ENCODE peak calls at places on chromosomes 13 and 19, in ten cellular contexts. U is SJSA1; D is transverse colon; F is cardiac muscle cell; A is adrenal gland; W is IMR-90; M is tibial nerve; L is kidney; E is aorta; H is CD8-positive, alpha-beta T cell. B is an unnamed sample.

GRCh38 chr13:114001331-114002008 is 27.6 kb upstream of the C13orf46 start:
- DNase-seq in W (no peak), E (peak; percentile 77), M (no peak), L (peak; percentile 76), A (no peak), F (no peak), D (no peak), H (no peak), U (no peak), B (peak; percentile 61)

GRCh38 chr19:57280913-57281425 is 684 bp downstream of the ZNF460 start:
- DNase-seq in A (no peak), W (no peak), H (no peak), E (no peak), L (no peak), U (peak; percentile 24), D (no peak), F (peak; percentile 8), M (no peak), B (no peak)

GRCh38 chr13:73054712-73055111 is 4.1 kb upstream of the KLF5 start:
- DNase-seq in M (no peak), A (no peak), U (no peak), W (no peak), F (no peak), D (no peak), E (no peak), L (no peak), H (no peak), B (no peak)

GRCh38 chr13:95375706-95376105 is 74.5 kb upstream of the ABCC4 start:
- DNase-seq in U (peak; percentile 52), D (no peak), F (no peak), A (no peak), L (no peak), W (no peak), E (no peak), M (no peak), H (no peak), B (no peak)

GRCh38 chr19:50287331-50287730 is 41.8 kb downstream of the KCNC3 start:
- DNase-seq in M (no peak), U (no peak), H (no peak), D (no peak), L (no peak), E (no peak), A (no peak), F (no peak), W (no peak), B (no peak)

GRCh38 chr19:39030854-39031367 is 1.4 kb downstream of the FBXO27 start:
- DNase-seq in W (no peak), A (no peak), L (no peak), D (no peak), U (no peak), E (no peak), F (no peak), M (no peak), H (no peak), B (no peak)

GRCh38 chr19:43132696-43133095 is 50.2 kb upstream of the PSG2 start:
- DNase-seq in W (peak; percentile 59), H (no peak), U (no peak), M (no peak), F (no peak), D (no peak), L (no peak), A (no peak), E (no peak), B (no peak)

GRCh38 chr19:11578342-11579142 is 1.1 kb upstream of the ACP5 start:
- DNase-seq in H (no peak), F (peak; percentile 20), L (peak; percentile 80), A (no peak), U (no peak), E (no peak), W (no peak), D (peak; percentile 61), M (no peak), B (peak; percentile 64)

GRCh38 chr19:16234552-16235445 is 37.1 kb downstream of the AP1M1 start:
- DNase-seq in M (peak; percentile 11), D (no peak), F (no peak), E (peak; percentile 64), H (no peak), L (no peak), U (no peak), A (no peak), W (no peak), B (no peak)

GRCh38 chr13:112916296-112916695 is 52.7 kb upstream of the MCF2L start:
- DNase-seq in L (no peak), F (no peak), D (no peak), W (no peak), E (peak; percentile 66), A (no peak), M (no peak), H (no peak), U (no peak), B (no peak)
- H3K4me1 ChIP-seq in L (peaks cover 6% of the 10 kb centered on the region), F (no peaks in the 10 kb centered on the region), D (no peaks in the 10 kb centered on the region), W (no peaks in the 10 kb centered on the region), E (no peaks in the 10 kb centered on the region), A (no peaks in the 10 kb centered on the region), M (no peaks in the 10 kb centered on the region), H (no peaks in the 10 kb centered on the region), U (no peaks in the 10 kb centered on the region), B (no peaks in the 10 kb centered on the region)

GRCh38 chr13:98912846-98913245 is 65.0 kb downstream of the DOCK9 start:
- DNase-seq in L (no peak), D (no peak), F (no peak), M (no peak), A (no peak), H (no peak), E (no peak), U (no peak), W (no peak), B (no peak)

GRCh38 chr13:98919566-98919965 is 58.3 kb downstream of the DOCK9 start:
- DNase-seq in D (no peak), H (no peak), F (no peak), A (no peak), W (no peak), E (no peak), M (no peak), U (no peak), L (no peak), B (no peak)

GRCh38 chr13:98918771-98919170 is 59.1 kb downstream of the DOCK9 start:
- DNase-seq in D (no peak), F (no peak), U (no peak), E (no peak), M (no peak), A (no peak), L (no peak), W (no peak), H (no peak), B (no peak)

GRCh38 chr13:98915563-98916348 is 62.1 kb downstream of the DOCK9 start:
- DNase-seq in H (no peak), M (no peak), U (no peak), F (no peak), D (no peak), E (no peak), A (no peak), W (peak; percentile 31), L (no peak), B (no peak)

GRCh38 chr13:98916403-98916802 is 61.5 kb downstream of the DOCK9 start:
- DNase-seq in W (no peak), A (no peak), E (no peak), U (no peak), L (no peak), M (no peak), H (no peak), D (no peak), F (no peak), B (no peak)
- H3K27ac ChIP-seq in W (no peak overlapping the region), A (no peak overlapping the region), E (no peak overlapping the region), U (no peak overlapping the region), L (no peak overlapping the region), M (no peak overlapping the region), H (no peak overlapping the region), D (no peak overlapping the region), F (no peak overlapping the region), B (no peak overlapping the region)

GRCh38 chr13:103031332-103031873 is 34.8 kb downstream of the SLC10A2 start:
- DNase-seq in U (no peak), E (no peak), L (no peak), D (no peak), H (no peak), W (no peak), M (no peak), A (no peak), F (no peak), B (no peak)
- H3K4me1 ChIP-seq in U (no peaks in the 10 kb centered on the region), E (no peaks in the 10 kb centered on the region), L (no peaks in the 10 kb centered on the region), D (no peaks in the 10 kb centered on the region), H (no peaks in the 10 kb centered on the region), W (no peaks in the 10 kb centered on the region), M (no peaks in the 10 kb centered on the region), A (peaks cover 13% of the 10 kb centered on the region), F (no peaks in the 10 kb centered on the region), B (no peaks in the 10 kb centered on the region)

GRCh38 chr19:47681936-47682335 is 31.3 kb upstream of the EHD2 start:
- DNase-seq in E (no peak), W (no peak), F (no peak), L (peak; percentile 57), D (no peak), H (no peak), M (no peak), U (no peak), A (no peak), B (no peak)
- H3K27ac ChIP-seq in E (no peak overlapping the region), W (no peak overlapping the region), F (no peak overlapping the region), L (no peak overlapping the region), D (no peak overlapping the region), H (no peak overlapping the region), M (no peak overlapping the region), U (no peak overlapping the region), A (no peak overlapping the region), B (no peak overlapping the region)